ENCODE peak calls at places on chromosomes 16 and 17, in seven cellular contexts. W, I, R, X, B, N and Y are unnamed samples. For H3K4me1, the result is how much of the 10 kb centered on the place peaks cover.

GRCh38 chr16:68939921-68940320 is 96.6 kb downstream of the TANGO6 start:
- DNase-seq in W (no peak), I (no peak), R (no peak), X (no peak), B (no peak), N (no peak), Y (no peak)

GRCh38 chr17:12680407-12680897 is 14.8 kb downstream of the MYOCD start:
- DNase-seq in W (no peak), I (no peak), R (no peak), X (no peak), B (no peak), N (no peak), Y (no peak)

GRCh38 chr17:9361572-9361955 is 214.1 kb downstream of the STX8 start:
- DNase-seq in W (no peak), I (no peak), R (no peak), X (no peak), B (no peak), N (no peak), Y (no peak)

GRCh38 chr17:76951375-76951905 is 83.2 kb downstream of the MGAT5B start:
- DNase-seq in W (peak), I (no peak), R (no peak), X (no peak), B (no peak), N (no peak), Y (no peak)

GRCh38 chr17:79947351-79948031 is 88.2 kb downstream of the TBC1D16 start:
- DNase-seq in W (peak), I (peak), R (no peak), X (peak), B (no peak), N (no peak), Y (no peak)

GRCh38 chr17:81429353-81429774 is 34.1 kb downstream of the BAHCC1 start:
- DNase-seq in W (no peak), I (peak), R (no peak), X (peak), B (no peak), N (peak), Y (no peak)

GRCh38 chr17:48483471-48484131 is 47.2 kb downstream of the HOXB1 start:
- DNase-seq in W (no peak), I (peak), R (no peak), X (peak), B (no peak), N (peak), Y (no peak)

GRCh38 chr17:65163990-65164495 is 26.9 kb downstream of the RGS9 start:
- DNase-seq in W (peak), I (peak), R (peak), X (no peak), B (no peak), N (peak), Y (no peak)

GRCh38 chr17:80000955-80001354 is 34.7 kb downstream of the TBC1D16 start:
- DNase-seq in W (no peak), I (no peak), R (no peak), X (no peak), B (no peak), N (no peak), Y (no peak)

GRCh38 chr17:41131979-41132378 is 8.0 kb upstream of the KRTAP4-12 start:
- DNase-seq in W (no peak), I (peak), R (no peak), X (no peak), B (no peak), N (peak), Y (no peak)

GRCh38 chr16:83113317-83113716 is 486.5 kb downstream of the CDH13 start:
- DNase-seq in W (no peak), I (no peak), R (no peak), X (no peak), B (peak), N (no peak), Y (no peak)

GRCh38 chr17:51391992-51392654 is 131.8 kb downstream of the UTP18 start:
- DNase-seq in W (no peak), I (no peak), R (no peak), X (no peak), B (no peak), N (no peak), Y (no peak)

GRCh38 chr16:10922328-10923145 is 19.7 kb downstream of the DEXI start:
- DNase-seq in W (no peak), I (peak), R (no peak), X (peak), B (no peak), N (no peak), Y (no peak)

GRCh38 chr16:10921536-10922327 is 20.5 kb downstream of the DEXI start:
- DNase-seq in W (no peak), I (no peak), R (no peak), X (no peak), B (no peak), N (no peak), Y (no peak)

GRCh38 chr16:10920726-10921427 is 21.4 kb downstream of the DEXI start:
- DNase-seq in W (no peak), I (no peak), R (no peak), X (peak), B (no peak), N (no peak), Y (no peak)

GRCh38 chr16:10923650-10924214 is 18.5 kb downstream of the DEXI start:
- DNase-seq in W (no peak), I (no peak), R (no peak), X (peak), B (no peak), N (no peak), Y (no peak)

GRCh38 chr16:10923146-10923649 is 19.1 kb downstream of the DEXI start:
- DNase-seq in W (no peak), I (no peak), R (no peak), X (no peak), B (no peak), N (no peak), Y (no peak)
- H3K27ac ChIP-seq in W (no peak), I (no peak), R (no peak), X (peak), B (no peak), N (no peak), Y (no peak)

GRCh38 chr16:85170066-85171003 is 58.1 kb upstream of the CIBAR2 start:
- DNase-seq in W (peak), I (no peak), R (no peak), X (peak), B (no peak), N (no peak), Y (no peak)
- H3K4me1 ChIP-seq in W (under half), I (half or more), R (under half), X (half or more), B (under half), N (under half), Y (under half)

GRCh38 chr17:60098578-60098977 is 19.9 kb upstream of the HEATR6 start:
- DNase-seq in W (no peak), I (no peak), R (no peak), X (no peak), B (no peak), N (no peak), Y (no peak)

GRCh38 chr17:60106377-60107059 is 27.8 kb upstream of the HEATR6 start:
- DNase-seq in W (no peak), I (peak), R (no peak), X (no peak), B (no peak), N (no peak), Y (no peak)

GRCh38 chr17:60107526-60108257 is 29.0 kb upstream of the HEATR6 start:
- DNase-seq in W (no peak), I (no peak), R (no peak), X (no peak), B (no peak), N (no peak), Y (no peak)

GRCh38 chr17:60103957-60104356 is 25.2 kb upstream of the HEATR6 start:
- DNase-seq in W (no peak), I (no peak), R (no peak), X (no peak), B (no peak), N (no peak), Y (no peak)

DNA sequence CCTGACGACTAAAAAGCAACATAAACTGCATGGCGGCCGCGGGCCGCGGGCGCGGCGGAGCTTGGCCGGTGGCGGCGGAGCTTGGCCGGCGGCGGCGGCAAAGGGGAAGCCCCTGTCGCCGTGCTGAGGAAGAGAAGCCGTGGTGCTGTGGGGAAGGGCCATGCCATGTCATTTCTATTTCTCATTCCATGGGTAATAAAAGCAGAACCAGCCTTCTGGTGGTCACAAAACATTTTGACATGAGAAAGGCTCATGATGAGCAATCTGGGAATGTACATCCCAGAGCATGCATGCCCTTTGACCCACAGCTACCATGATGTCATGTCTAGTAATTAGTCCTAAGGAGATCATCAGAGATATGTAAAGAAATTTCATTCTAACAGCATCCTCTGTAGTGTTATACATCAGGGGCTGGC is 23.9 kb upstream of the HEATR6 start:
- DNase-seq in W (no peak), I (peak), R (peak), X (no peak), B (no peak), N (no peak), Y (no peak)
- H3K4me3 ChIP-seq in W (no peak), I (peak), R (no peak), X (peak), B (no peak), N (peak), Y (no peak)

DNA sequence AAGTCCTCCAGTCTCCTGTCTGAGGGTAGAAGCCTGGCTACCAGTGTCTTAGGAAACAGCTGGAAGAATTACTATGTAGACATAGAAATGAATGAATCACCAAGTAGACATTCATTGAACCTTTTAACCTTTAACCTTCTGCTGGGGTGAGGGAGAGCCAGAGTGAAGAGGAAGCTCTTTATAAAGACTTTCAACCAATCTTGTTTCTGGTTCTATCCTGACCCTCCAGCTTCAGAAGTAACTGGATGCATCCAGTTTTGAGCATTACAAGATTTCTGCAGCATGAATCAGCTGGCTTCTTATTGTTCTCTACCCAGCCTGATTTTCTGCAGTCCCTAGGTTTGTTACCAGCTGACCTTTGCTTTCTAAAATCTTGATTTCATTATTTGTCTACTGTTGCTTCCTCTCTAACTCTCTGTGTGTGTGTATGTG is 8.5 kb downstream of the TEKT1 start:
- DNase-seq in W (no peak), I (peak), R (no peak), X (no peak), B (no peak), N (peak), Y (no peak)
- H3K27ac ChIP-seq in W (no peak), I (no peak), R (no peak), X (no peak), B (no peak), N (peak), Y (no peak)

GRCh38 chr17:78408476-78409020 is 30.1 kb downstream of the PGS1 start:
- DNase-seq in W (no peak), I (no peak), R (no peak), X (no peak), B (peak), N (no peak), Y (no peak)

GRCh38 chr17:78414178-78415162 is 36.0 kb downstream of the PGS1 start:
- DNase-seq in W (peak), I (no peak), R (peak), X (no peak), B (no peak), N (no peak), Y (peak)

GRCh38 chr17:78409191-78409621 is 30.8 kb downstream of the PGS1 start:
- DNase-seq in W (no peak), I (no peak), R (no peak), X (no peak), B (no peak), N (peak), Y (no peak)

GRCh38 chr17:78412403-78412802 is 34.0 kb downstream of the PGS1 start:
- DNase-seq in W (no peak), I (no peak), R (no peak), X (peak), B (peak), N (no peak), Y (no peak)

GRCh38 chr17:78411241-78411855 is 32.9 kb downstream of the PGS1 start:
- DNase-seq in W (no peak), I (no peak), R (no peak), X (no peak), B (peak), N (no peak), Y (no peak)
- H3K4me1 ChIP-seq in W (under half), I (under half), R (under half), X (half or more), B (half or more), N (under half), Y (under half)

GRCh38 chr16:75304521-75305363 is 53.3 kb upstream of the BCAR1 start:
- DNase-seq in W (no peak), I (peak), R (no peak), X (peak), B (peak), N (peak), Y (no peak)
- H3K4me3 ChIP-seq in W (no peak), I (no peak), R (no peak), X (peak), B (no peak), N (peak), Y (no peak)